ENCODE peak calls at places on chromosome 10, in eight cellular contexts. One of them, this sample, is unnamed.

GRCh38 chr10:34433241-34434076 is 381.6 kb downstream of the PARD3 start:
- DNase-seq in spleen: no peak
- DNase-seq in stomach: no peak
- DNase-seq in HCT116: no peak
- DNase-seq in GM12878: no peak
- DNase-seq in vagina: no peak
- DNase-seq in GM23338: no peak
- DNase-seq in sigmoid colon: no peak
- DNase-seq in this sample: no peak

GRCh38 chr10:61588770-61589211 is 73.9 kb upstream of the CABCOCO1 start:
- DNase-seq in HCT116: no peak
- DNase-seq in sigmoid colon: no peak
- DNase-seq in GM12878: no peak
- DNase-seq in stomach: no peak
- DNase-seq in GM23338: no peak
- DNase-seq in vagina: no peak
- DNase-seq in spleen: no peak
- DNase-seq in this sample: no peak

GRCh38 chr10:91185239-91185875 is 35.1 kb upstream of the PCGF5 start:
- DNase-seq in stomach: no peak
- DNase-seq in spleen: no peak
- DNase-seq in GM12878: no peak
- DNase-seq in GM23338: no peak
- DNase-seq in vagina: no peak
- DNase-seq in HCT116: peak; percentile 8
- DNase-seq in sigmoid colon: no peak
- DNase-seq in this sample: no peak

GRCh38 chr10:78770167-78771090 is 298.3 kb upstream of the ZMIZ1 start:
- DNase-seq in spleen: peak; percentile 54
- DNase-seq in GM12878: no peak
- DNase-seq in HCT116: no peak
- DNase-seq in vagina: no peak
- DNase-seq in stomach: no peak
- DNase-seq in GM23338: no peak
- DNase-seq in sigmoid colon: no peak
- DNase-seq in this sample: no peak

GRCh38 chr10:107656932-107657331 is 492.4 kb upstream of the SORCS1 start:
- DNase-seq in sigmoid colon: no peak
- DNase-seq in HCT116: no peak
- DNase-seq in GM23338: no peak
- DNase-seq in GM12878: no peak
- DNase-seq in stomach: no peak
- DNase-seq in spleen: no peak
- DNase-seq in vagina: no peak
- DNase-seq in this sample: no peak

GRCh38 chr10:116796910-116797513 is 52.3 kb upstream of the ENO4 start:
- DNase-seq in sigmoid colon: peak; percentile 77
- DNase-seq in stomach: peak; percentile 76
- DNase-seq in vagina: no peak
- DNase-seq in HCT116: peak; percentile 65
- DNase-seq in GM23338: peak; percentile 95
- DNase-seq in spleen: peak; percentile 85
- DNase-seq in GM12878: no peak
- DNase-seq in this sample: peak; percentile 76

GRCh38 chr10:123911866-123912265 is 20.3 kb upstream of the CPXM2 start:
- DNase-seq in GM12878: no peak
- DNase-seq in GM23338: no peak
- DNase-seq in stomach: no peak
- DNase-seq in spleen: no peak
- DNase-seq in HCT116: no peak
- DNase-seq in sigmoid colon: no peak
- DNase-seq in vagina: no peak
- DNase-seq in this sample: no peak

GRCh38 chr10:23693895-23694294 is 255.0 kb downstream of the OTUD1 start:
- DNase-seq in sigmoid colon: no peak
- DNase-seq in GM12878: no peak
- DNase-seq in vagina: no peak
- DNase-seq in HCT116: no peak
- DNase-seq in GM23338: peak; percentile 49
- DNase-seq in spleen: no peak
- DNase-seq in stomach: no peak
- DNase-seq in this sample: no peak

GRCh38 chr10:6973904-6974303 is 393.8 kb upstream of the PRKCQ start:
- DNase-seq in GM12878: no peak
- DNase-seq in sigmoid colon: no peak
- DNase-seq in GM23338: no peak
- DNase-seq in vagina: no peak
- DNase-seq in stomach: no peak
- DNase-seq in spleen: peak; percentile 72
- DNase-seq in HCT116: no peak
- DNase-seq in this sample: peak; percentile 14

GRCh38 chr10:105950410-105950809 is 1214.1 kb downstream of the SORCS1 start:
- DNase-seq in stomach: peak; percentile 54
- DNase-seq in spleen: no peak
- DNase-seq in sigmoid colon: peak; percentile 68
- DNase-seq in GM12878: peak; percentile 5
- DNase-seq in HCT116: no peak
- DNase-seq in vagina: no peak
- DNase-seq in GM23338: peak; percentile 85
- DNase-seq in this sample: peak; percentile 14

GRCh38 chr10:17219024-17219423 is 9.0 kb upstream of the VIM start:
- DNase-seq in GM12878: no peak
- DNase-seq in sigmoid colon: no peak
- DNase-seq in spleen: no peak
- DNase-seq in stomach: no peak
- DNase-seq in vagina: no peak
- DNase-seq in GM23338: no peak
- DNase-seq in HCT116: no peak
- DNase-seq in this sample: no peak

GRCh38 chr10:43234471-43235041 is 32.3 kb downstream of the RASGEF1A start:
- DNase-seq in HCT116: no peak
- DNase-seq in GM23338: no peak
- DNase-seq in spleen: peak; percentile 56
- DNase-seq in GM12878: no peak
- DNase-seq in vagina: no peak
- DNase-seq in stomach: no peak
- DNase-seq in sigmoid colon: peak; percentile 37
- DNase-seq in this sample: no peak

GRCh38 chr10:8050561-8051108 is 3.9 kb upstream of the GATA3 start:
- DNase-seq in GM23338: peak; percentile 64
- DNase-seq in GM12878: no peak
- DNase-seq in HCT116: no peak
- DNase-seq in stomach: peak; percentile 42
- DNase-seq in spleen: no peak
- DNase-seq in vagina: no peak
- DNase-seq in sigmoid colon: no peak
- DNase-seq in this sample: no peak

GRCh38 chr10:24858244-24858907 is 94.0 kb downstream of the PRTFDC1 start:
- DNase-seq in spleen: no peak
- DNase-seq in vagina: no peak
- DNase-seq in GM12878: no peak
- DNase-seq in stomach: no peak
- DNase-seq in HCT116: no peak
- DNase-seq in GM23338: peak; percentile 37
- DNase-seq in sigmoid colon: no peak
- DNase-seq in this sample: no peak

GRCh38 chr10:19570143-19570542 is 246.1 kb upstream of the PLXDC2 start:
- DNase-seq in GM23338: no peak
- DNase-seq in HCT116: no peak
- DNase-seq in sigmoid colon: no peak
- DNase-seq in spleen: no peak
- DNase-seq in stomach: no peak
- DNase-seq in GM12878: no peak
- DNase-seq in vagina: no peak
- DNase-seq in this sample: no peak

GRCh38 chr10:133254421-133255120 is 16.9 kb downstream of the VENTX start:
- DNase-seq in HCT116: no peak
- DNase-seq in vagina: no peak
- DNase-seq in spleen: no peak
- DNase-seq in stomach: no peak
- DNase-seq in GM23338: no peak
- DNase-seq in sigmoid colon: no peak
- DNase-seq in GM12878: no peak
- DNase-seq in this sample: no peak

GRCh38 chr10:14063531-14064317 is 267.0 kb downstream of the FRMD4A start:
- DNase-seq in vagina: no peak
- DNase-seq in spleen: no peak
- DNase-seq in GM23338: no peak
- DNase-seq in HCT116: no peak
- DNase-seq in stomach: no peak
- DNase-seq in GM12878: no peak
- DNase-seq in sigmoid colon: peak; percentile 69
- DNase-seq in this sample: no peak

GRCh38 chr10:75408911-75409885 is 7.6 kb upstream of the ZNF503 start:
- DNase-seq in sigmoid colon: peak; percentile 87
- DNase-seq in HCT116: no peak
- DNase-seq in GM12878: no peak
- DNase-seq in spleen: peak; percentile 88
- DNase-seq in GM23338: peak; percentile 79
- DNase-seq in vagina: no peak
- DNase-seq in stomach: peak; percentile 81
- DNase-seq in this sample: peak; percentile 79

GRCh38 chr10:57867226-57867625 is 400.5 kb downstream of the IPMK start:
- DNase-seq in GM23338: no peak
- DNase-seq in sigmoid colon: no peak
- DNase-seq in vagina: no peak
- DNase-seq in GM12878: no peak
- DNase-seq in spleen: no peak
- DNase-seq in stomach: no peak
- DNase-seq in HCT116: no peak
- DNase-seq in this sample: no peak

GRCh38 chr10:100009283-100009792 is 409 bp downstream of the DNMBP start:
- DNase-seq in GM12878: no peak
- DNase-seq in spleen: peak; percentile 95
- DNase-seq in stomach: peak; percentile 61
- DNase-seq in vagina: no peak
- DNase-seq in sigmoid colon: peak; percentile 80
- DNase-seq in HCT116: no peak
- DNase-seq in GM23338: no peak
- DNase-seq in this sample: peak; percentile 70
- TF ChIP-seq CTCF in GM12878: peak; percentile 56
- TF ChIP-seq CTCF in spleen: no peak
- TF ChIP-seq CTCF in stomach: peak; percentile 21
- TF ChIP-seq CTCF in vagina: peak; percentile 25
- TF ChIP-seq CTCF in sigmoid colon: no peak
- TF ChIP-seq CTCF in HCT116: no peak
- TF ChIP-seq CTCF in GM23338: peak; percentile 38
- TF ChIP-seq CTCF in this sample: peak; percentile 33

GRCh38 chr10:118621304-118621942 is 26.0 kb upstream of the PRLHR start:
- DNase-seq in vagina: no peak
- DNase-seq in GM12878: no peak
- DNase-seq in GM23338: no peak
- DNase-seq in stomach: no peak
- DNase-seq in sigmoid colon: no peak
- DNase-seq in spleen: no peak
- DNase-seq in HCT116: no peak
- DNase-seq in this sample: no peak
- TF ChIP-seq POLR2AphosphoS5 in vagina: peak; percentile 16
- TF ChIP-seq POLR2AphosphoS5 in GM12878: no peak
- TF ChIP-seq POLR2AphosphoS5 in GM23338: no peak
- TF ChIP-seq POLR2AphosphoS5 in stomach: peak; percentile 58
- TF ChIP-seq POLR2AphosphoS5 in sigmoid colon: no peak
- TF ChIP-seq POLR2AphosphoS5 in spleen: no peak
- TF ChIP-seq POLR2AphosphoS5 in HCT116: no peak
- TF ChIP-seq POLR2AphosphoS5 in this sample: no peak

GRCh38 chr10:3946234-3947229 is 161.5 kb upstream of the KLF6 start:
- DNase-seq in GM12878: no peak
- DNase-seq in HCT116: no peak
- DNase-seq in GM23338: no peak
- DNase-seq in vagina: no peak
- DNase-seq in stomach: no peak
- DNase-seq in spleen: no peak
- DNase-seq in sigmoid colon: no peak
- DNase-seq in this sample: no peak

GRCh38 chr10:3945026-3945425 is 160.0 kb upstream of the KLF6 start:
- DNase-seq in sigmoid colon: no peak
- DNase-seq in GM23338: no peak
- DNase-seq in spleen: no peak
- DNase-seq in vagina: no peak
- DNase-seq in stomach: no peak
- DNase-seq in HCT116: no peak
- DNase-seq in GM12878: no peak
- DNase-seq in this sample: no peak

GRCh38 chr10:3944591-3944990 is 159.6 kb upstream of the KLF6 start:
- DNase-seq in vagina: no peak
- DNase-seq in sigmoid colon: no peak
- DNase-seq in GM23338: no peak
- DNase-seq in stomach: no peak
- DNase-seq in spleen: no peak
- DNase-seq in HCT116: no peak
- DNase-seq in GM12878: no peak
- DNase-seq in this sample: no peak

GRCh38 chr10:3943695-3944257 is 158.8 kb upstream of the KLF6 start:
- DNase-seq in HCT116: no peak
- DNase-seq in vagina: no peak
- DNase-seq in GM23338: no peak
- DNase-seq in GM12878: no peak
- DNase-seq in stomach: no peak
- DNase-seq in spleen: no peak
- DNase-seq in sigmoid colon: no peak
- DNase-seq in this sample: no peak

GRCh38 chr10:3942930-3943489 is 158.0 kb upstream of the KLF6 start:
- DNase-seq in vagina: no peak
- DNase-seq in HCT116: no peak
- DNase-seq in GM12878: no peak
- DNase-seq in GM23338: no peak
- DNase-seq in spleen: no peak
- DNase-seq in stomach: no peak
- DNase-seq in sigmoid colon: no peak
- DNase-seq in this sample: no peak
- TF ChIP-seq CTCF in vagina: no peak
- TF ChIP-seq CTCF in HCT116: no peak
- TF ChIP-seq CTCF in GM12878: no peak
- TF ChIP-seq CTCF in GM23338: no peak
- TF ChIP-seq CTCF in spleen: no peak
- TF ChIP-seq CTCF in stomach: no peak
- TF ChIP-seq CTCF in sigmoid colon: no peak
- TF ChIP-seq CTCF in this sample: no peak

GRCh38 chr10:89029785-89030437 is 39.3 kb downstream of the FAS start:
- DNase-seq in GM23338: peak; percentile 82
- DNase-seq in stomach: peak; percentile 72
- DNase-seq in sigmoid colon: peak; percentile 88
- DNase-seq in GM12878: peak; percentile 24
- DNase-seq in HCT116: peak; percentile 60
- DNase-seq in spleen: peak; percentile 88
- DNase-seq in vagina: no peak
- DNase-seq in this sample: peak; percentile 73
- TF ChIP-seq POLR2AphosphoS5 in GM23338: no peak
- TF ChIP-seq POLR2AphosphoS5 in stomach: no peak
- TF ChIP-seq POLR2AphosphoS5 in sigmoid colon: no peak
- TF ChIP-seq POLR2AphosphoS5 in GM12878: no peak
- TF ChIP-seq POLR2AphosphoS5 in HCT116: no peak
- TF ChIP-seq POLR2AphosphoS5 in spleen: peak; percentile 45
- TF ChIP-seq POLR2AphosphoS5 in vagina: no peak
- TF ChIP-seq POLR2AphosphoS5 in this sample: no peak

GRCh38 chr10:2835950-2836349 is 231.4 kb upstream of the PFKP start:
- DNase-seq in sigmoid colon: no peak
- DNase-seq in GM23338: no peak
- DNase-seq in HCT116: no peak
- DNase-seq in stomach: no peak
- DNase-seq in GM12878: no peak
- DNase-seq in spleen: no peak
- DNase-seq in vagina: no peak
- DNase-seq in this sample: no peak
- TF ChIP-seq CTCF in sigmoid colon: no peak
- TF ChIP-seq CTCF in GM23338: no peak
- TF ChIP-seq CTCF in HCT116: no peak
- TF ChIP-seq CTCF in stomach: no peak
- TF ChIP-seq CTCF in GM12878: no peak
- TF ChIP-seq CTCF in spleen: no peak
- TF ChIP-seq CTCF in vagina: no peak
- TF ChIP-seq CTCF in this sample: no peak

This sample was measured in transverse colon.